ENCODE peak calls at places on chromosomes 12 and 14, in seven cellular contexts. One of them, this sample, is unnamed.

GRCh38 chr14:34111933-34112332 is 161.1 kb upstream of the EGLN3 start:
- DNase-seq in fibroblast of the conjunctiva: no peak
- DNase-seq in CD4-positive, alpha-beta memory T cell: no peak
- DNase-seq in naive thymus-derived CD4-positive, alpha-beta T cell: no peak
- DNase-seq in NCI-H774: no peak
- DNase-seq in coronary artery: no peak
- DNase-seq in stimulated activated CD4-positive, alpha-beta T cell treated with anti-CD3 and anti-CD28 coated beads, Interleukin-4, amount 100 ng/mL, for 24 hours: no peak
- DNase-seq in this sample: no peak

GRCh38 chr12:79933580-79934264 is 1.2 kb downstream of the PPP1R12A start:
- DNase-seq in CD4-positive, alpha-beta memory T cell: peak
- DNase-seq in NCI-H774: no peak
- DNase-seq in coronary artery: no peak
- DNase-seq in stimulated activated CD4-positive, alpha-beta T cell treated with anti-CD3 and anti-CD28 coated beads, Interleukin-4, amount 100 ng/mL, for 24 hours: peak
- DNase-seq in fibroblast of the conjunctiva: no peak
- DNase-seq in naive thymus-derived CD4-positive, alpha-beta T cell: no peak
- DNase-seq in this sample: no peak

GRCh38 chr12:56645201-56645716 is 525 bp downstream of the ATP5F1B start:
- DNase-seq in CD4-positive, alpha-beta memory T cell: no peak
- DNase-seq in stimulated activated CD4-positive, alpha-beta T cell treated with anti-CD3 and anti-CD28 coated beads, Interleukin-4, amount 100 ng/mL, for 24 hours: no peak
- DNase-seq in NCI-H774: no peak
- DNase-seq in naive thymus-derived CD4-positive, alpha-beta T cell: no peak
- DNase-seq in coronary artery: no peak
- DNase-seq in fibroblast of the conjunctiva: no peak
- DNase-seq in this sample: no peak

GRCh38 chr14:84323963-84324362 is 1206.0 kb upstream of the FLRT2 start:
- DNase-seq in naive thymus-derived CD4-positive, alpha-beta T cell: no peak
- DNase-seq in CD4-positive, alpha-beta memory T cell: no peak
- DNase-seq in stimulated activated CD4-positive, alpha-beta T cell treated with anti-CD3 and anti-CD28 coated beads, Interleukin-4, amount 100 ng/mL, for 24 hours: no peak
- DNase-seq in fibroblast of the conjunctiva: peak
- DNase-seq in coronary artery: no peak
- DNase-seq in NCI-H774: no peak
- DNase-seq in this sample: no peak

GRCh38 chr14:96253140-96253539 is 2.9 kb upstream of the BDKRB1 start:
- DNase-seq in NCI-H774: no peak
- DNase-seq in naive thymus-derived CD4-positive, alpha-beta T cell: no peak
- DNase-seq in CD4-positive, alpha-beta memory T cell: no peak
- DNase-seq in stimulated activated CD4-positive, alpha-beta T cell treated with anti-CD3 and anti-CD28 coated beads, Interleukin-4, amount 100 ng/mL, for 24 hours: no peak
- DNase-seq in coronary artery: no peak
- DNase-seq in fibroblast of the conjunctiva: peak
- DNase-seq in this sample: peak

GRCh38 chr12:75862692-75863471 is 168.7 kb downstream of the PHLDA1 start:
- DNase-seq in stimulated activated CD4-positive, alpha-beta T cell treated with anti-CD3 and anti-CD28 coated beads, Interleukin-4, amount 100 ng/mL, for 24 hours: no peak
- DNase-seq in NCI-H774: no peak
- DNase-seq in naive thymus-derived CD4-positive, alpha-beta T cell: no peak
- DNase-seq in fibroblast of the conjunctiva: no peak
- DNase-seq in coronary artery: no peak
- DNase-seq in CD4-positive, alpha-beta memory T cell: no peak
- DNase-seq in this sample: no peak

GRCh38 chr12:49554266-49554665 is 13.7 kb downstream of the MCRS1 start:
- DNase-seq in stimulated activated CD4-positive, alpha-beta T cell treated with anti-CD3 and anti-CD28 coated beads, Interleukin-4, amount 100 ng/mL, for 24 hours: no peak
- DNase-seq in NCI-H774: no peak
- DNase-seq in CD4-positive, alpha-beta memory T cell: no peak
- DNase-seq in naive thymus-derived CD4-positive, alpha-beta T cell: no peak
- DNase-seq in coronary artery: no peak
- DNase-seq in fibroblast of the conjunctiva: no peak
- DNase-seq in this sample: no peak

GRCh38 chr12:15823360-15824128 is 34.4 kb upstream of the EPS8 start:
- DNase-seq in stimulated activated CD4-positive, alpha-beta T cell treated with anti-CD3 and anti-CD28 coated beads, Interleukin-4, amount 100 ng/mL, for 24 hours: no peak
- DNase-seq in fibroblast of the conjunctiva: no peak
- DNase-seq in CD4-positive, alpha-beta memory T cell: no peak
- DNase-seq in coronary artery: no peak
- DNase-seq in NCI-H774: peak
- DNase-seq in naive thymus-derived CD4-positive, alpha-beta T cell: no peak
- DNase-seq in this sample: no peak

GRCh38 chr12:57236925-57237652 is 7.6 kb downstream of the SHMT2 start:
- DNase-seq in NCI-H774: no peak
- DNase-seq in stimulated activated CD4-positive, alpha-beta T cell treated with anti-CD3 and anti-CD28 coated beads, Interleukin-4, amount 100 ng/mL, for 24 hours: no peak
- DNase-seq in coronary artery: no peak
- DNase-seq in CD4-positive, alpha-beta memory T cell: no peak
- DNase-seq in fibroblast of the conjunctiva: peak
- DNase-seq in naive thymus-derived CD4-positive, alpha-beta T cell: peak
- DNase-seq in this sample: no peak

GRCh38 chr12:43669373-43669772 is 89.2 kb downstream of the PUS7L start:
- DNase-seq in coronary artery: no peak
- DNase-seq in CD4-positive, alpha-beta memory T cell: no peak
- DNase-seq in fibroblast of the conjunctiva: no peak
- DNase-seq in naive thymus-derived CD4-positive, alpha-beta T cell: no peak
- DNase-seq in stimulated activated CD4-positive, alpha-beta T cell treated with anti-CD3 and anti-CD28 coated beads, Interleukin-4, amount 100 ng/mL, for 24 hours: no peak
- DNase-seq in NCI-H774: no peak
- DNase-seq in this sample: no peak

GRCh38 chr12:47028186-47028585 is 51.2 kb upstream of the PCED1B start:
- DNase-seq in NCI-H774: no peak
- DNase-seq in coronary artery: no peak
- DNase-seq in fibroblast of the conjunctiva: no peak
- DNase-seq in naive thymus-derived CD4-positive, alpha-beta T cell: no peak
- DNase-seq in stimulated activated CD4-positive, alpha-beta T cell treated with anti-CD3 and anti-CD28 coated beads, Interleukin-4, amount 100 ng/mL, for 24 hours: no peak
- DNase-seq in CD4-positive, alpha-beta memory T cell: no peak
- DNase-seq in this sample: no peak

GRCh38 chr12:22101749-22102243 is 55.8 kb downstream of the CMAS start:
- DNase-seq in NCI-H774: no peak
- DNase-seq in stimulated activated CD4-positive, alpha-beta T cell treated with anti-CD3 and anti-CD28 coated beads, Interleukin-4, amount 100 ng/mL, for 24 hours: peak
- DNase-seq in CD4-positive, alpha-beta memory T cell: no peak
- DNase-seq in fibroblast of the conjunctiva: peak
- DNase-seq in naive thymus-derived CD4-positive, alpha-beta T cell: no peak
- DNase-seq in coronary artery: no peak
- DNase-seq in this sample: peak

GRCh38 chr12:124332068-124332672 is 37.3 kb downstream of the RFLNA start:
- DNase-seq in naive thymus-derived CD4-positive, alpha-beta T cell: no peak
- DNase-seq in NCI-H774: no peak
- DNase-seq in CD4-positive, alpha-beta memory T cell: no peak
- DNase-seq in fibroblast of the conjunctiva: no peak
- DNase-seq in stimulated activated CD4-positive, alpha-beta T cell treated with anti-CD3 and anti-CD28 coated beads, Interleukin-4, amount 100 ng/mL, for 24 hours: no peak
- DNase-seq in coronary artery: no peak
- DNase-seq in this sample: no peak

GRCh38 chr14:99024926-99025325 is 247.1 kb downstream of the BCL11B start:
- DNase-seq in NCI-H774: no peak
- DNase-seq in coronary artery: no peak
- DNase-seq in stimulated activated CD4-positive, alpha-beta T cell treated with anti-CD3 and anti-CD28 coated beads, Interleukin-4, amount 100 ng/mL, for 24 hours: no peak
- DNase-seq in fibroblast of the conjunctiva: no peak
- DNase-seq in CD4-positive, alpha-beta memory T cell: no peak
- DNase-seq in naive thymus-derived CD4-positive, alpha-beta T cell: no peak
- DNase-seq in this sample: no peak

GRCh38 chr12:120314220-120314619 is 12.1 kb downstream of the SIRT4 start:
- DNase-seq in naive thymus-derived CD4-positive, alpha-beta T cell: no peak
- DNase-seq in CD4-positive, alpha-beta memory T cell: no peak
- DNase-seq in stimulated activated CD4-positive, alpha-beta T cell treated with anti-CD3 and anti-CD28 coated beads, Interleukin-4, amount 100 ng/mL, for 24 hours: no peak
- DNase-seq in NCI-H774: no peak
- DNase-seq in fibroblast of the conjunctiva: no peak
- DNase-seq in coronary artery: no peak
- DNase-seq in this sample: no peak

GRCh38 chr12:29552994-29553748 is 55.7 kb upstream of the OVCH1 start:
- DNase-seq in NCI-H774: no peak
- DNase-seq in stimulated activated CD4-positive, alpha-beta T cell treated with anti-CD3 and anti-CD28 coated beads, Interleukin-4, amount 100 ng/mL, for 24 hours: no peak
- DNase-seq in fibroblast of the conjunctiva: no peak
- DNase-seq in coronary artery: no peak
- DNase-seq in CD4-positive, alpha-beta memory T cell: no peak
- DNase-seq in naive thymus-derived CD4-positive, alpha-beta T cell: no peak
- DNase-seq in this sample: no peak

GRCh38 chr12:94704452-94704871 is 54.1 kb upstream of the TMCC3 start:
- DNase-seq in stimulated activated CD4-positive, alpha-beta T cell treated with anti-CD3 and anti-CD28 coated beads, Interleukin-4, amount 100 ng/mL, for 24 hours: no peak
- DNase-seq in fibroblast of the conjunctiva: peak
- DNase-seq in CD4-positive, alpha-beta memory T cell: no peak
- DNase-seq in naive thymus-derived CD4-positive, alpha-beta T cell: no peak
- DNase-seq in NCI-H774: peak
- DNase-seq in coronary artery: no peak
- DNase-seq in this sample: no peak

GRCh38 chr12:132482771-132483170 is 7.2 kb upstream of the FBRSL1 start:
- DNase-seq in fibroblast of the conjunctiva: no peak
- DNase-seq in naive thymus-derived CD4-positive, alpha-beta T cell: no peak
- DNase-seq in CD4-positive, alpha-beta memory T cell: no peak
- DNase-seq in stimulated activated CD4-positive, alpha-beta T cell treated with anti-CD3 and anti-CD28 coated beads, Interleukin-4, amount 100 ng/mL, for 24 hours: no peak
- DNase-seq in coronary artery: no peak
- DNase-seq in NCI-H774: no peak
- DNase-seq in this sample: no peak

GRCh38 chr12:19970116-19970515 is 398.2 kb upstream of the PDE3A start:
- DNase-seq in coronary artery: no peak
- DNase-seq in fibroblast of the conjunctiva: no peak
- DNase-seq in NCI-H774: no peak
- DNase-seq in CD4-positive, alpha-beta memory T cell: no peak
- DNase-seq in naive thymus-derived CD4-positive, alpha-beta T cell: no peak
- DNase-seq in stimulated activated CD4-positive, alpha-beta T cell treated with anti-CD3 and anti-CD28 coated beads, Interleukin-4, amount 100 ng/mL, for 24 hours: no peak
- DNase-seq in this sample: no peak

GRCh38 chr12:66636771-66637170 is 42.1 kb downstream of the GRIP1 start:
- DNase-seq in NCI-H774: no peak
- DNase-seq in CD4-positive, alpha-beta memory T cell: no peak
- DNase-seq in stimulated activated CD4-positive, alpha-beta T cell treated with anti-CD3 and anti-CD28 coated beads, Interleukin-4, amount 100 ng/mL, for 24 hours: no peak
- DNase-seq in fibroblast of the conjunctiva: no peak
- DNase-seq in naive thymus-derived CD4-positive, alpha-beta T cell: no peak
- DNase-seq in coronary artery: no peak
- DNase-seq in this sample: no peak

GRCh38 chr12:29039013-29039412 is 110.1 kb upstream of the FAR2 start:
- DNase-seq in CD4-positive, alpha-beta memory T cell: no peak
- DNase-seq in naive thymus-derived CD4-positive, alpha-beta T cell: no peak
- DNase-seq in coronary artery: no peak
- DNase-seq in NCI-H774: no peak
- DNase-seq in stimulated activated CD4-positive, alpha-beta T cell treated with anti-CD3 and anti-CD28 coated beads, Interleukin-4, amount 100 ng/mL, for 24 hours: no peak
- DNase-seq in fibroblast of the conjunctiva: peak
- DNase-seq in this sample: no peak

This sample was measured in retinal pigment epithelial cell.